ENCODE peak calls at places on chromosomes 3 and 15, in four cellular contexts. M is neuronal stem cell, X is heart right ventricle, U is astrocyte. I is an unnamed sample.

GRCh38 chr3:192130534-192131132 is 596.7 kb downstream of the FGF12 start:
- DNase-seq in M (peak; percentile 3), X (peak; percentile 34), U (peak; percentile 33), I (no peak)

GRCh38 chr3:187130346-187131066 is 8.8 kb downstream of the RPL39L start:
- DNase-seq in M (no peak), X (no peak), U (peak; percentile 67), I (no peak)

GRCh38 chr3:178146406-178146831 is 389.8 kb upstream of the KCNMB2 start:
- DNase-seq in M (peak; percentile 35), X (no peak), U (peak; percentile 10), I (no peak)

GRCh38 chr15:71921191-71921590 is 110.8 kb downstream of the NR2E3 start:
- DNase-seq in M (no peak), X (no peak), U (no peak), I (no peak)

GRCh38 chr3:148791296-148791695 is 36.3 kb upstream of the CPB1 start:
- DNase-seq in M (peak; percentile 12), X (peak; percentile 27), U (peak; percentile 23), I (no peak)

GRCh38 chr15:74789741-74790079 is 7.8 kb downstream of the CSK start:
- DNase-seq in M (no peak), X (no peak), U (no peak), I (no peak)

GRCh38 chr3:138359549-138360271 is 11.3 kb downstream of the MRAS start:
- DNase-seq in M (no peak), X (no peak), U (no peak), I (no peak)

GRCh38 chr15:57509121-57509520 is 82.6 kb upstream of the MYZAP start:
- DNase-seq in M (peak; percentile 47), X (no peak), U (no peak), I (no peak)

GRCh38 chr3:34102290-34102689 is 303.9 kb downstream of the PDCD6IP start:
- DNase-seq in M (no peak), X (no peak), U (no peak), I (no peak)

GRCh38 chr3:127158614-127159221 is 34.2 kb upstream of the PRR23E start:
- DNase-seq in M (peak; percentile 81), X (no peak), U (no peak), I (peak; percentile 45)

GRCh38 chr3:140630366-140630765 is 47.5 kb upstream of the TRIM42 start:
- DNase-seq in M (no peak), X (no peak), U (no peak), I (no peak)

GRCh38 chr3:111326144-111326995 is 215.6 kb upstream of the CD96 start:
- DNase-seq in M (no peak), X (no peak), U (peak; percentile 76), I (no peak)

GRCh38 chr3:101533603-101533968 is 20.6 kb upstream of the SENP7 start:
- DNase-seq in M (no peak), X (no peak), U (peak; percentile 62), I (no peak)

GRCh38 chr3:41863024-41863423 is 98.9 kb downstream of the ULK4 start:
- DNase-seq in M (no peak), X (no peak), U (no peak), I (no peak)

GRCh38 chr3:138509586-138509985 is 75.2 kb downstream of the ESYT3 start:
- DNase-seq in M (no peak), X (no peak), U (peak; percentile 1), I (no peak)

GRCh38 chr3:185236969-185237368 is 16.9 kb downstream of the EHHADH start:
- DNase-seq in M (no peak), X (no peak), U (no peak), I (no peak)
- H3K9me3 ChIP-seq in M (no peaks in the 10 kb centered on the region), X (peaks cover 66% of the 10 kb centered on the region), U (no peaks in the 10 kb centered on the region), I (no peaks in the 10 kb centered on the region)

GRCh38 chr15:41078125-41078524 is 38.0 kb downstream of the INO80 start:
- DNase-seq in M (no peak), X (no peak), U (no peak), I (no peak)

GRCh38 chr15:41085029-41085428 is 31.1 kb downstream of the INO80 start:
- DNase-seq in M (no peak), X (no peak), U (no peak), I (no peak)

GRCh38 chr15:41079717-41080116 is 36.4 kb downstream of the INO80 start:
- DNase-seq in M (no peak), X (no peak), U (peak; percentile 64), I (no peak)

GRCh38 chr15:41080144-41080543 is 35.9 kb downstream of the INO80 start:
- DNase-seq in M (no peak), X (no peak), U (no peak), I (no peak)
- H3K36me3 ChIP-seq in M (peaks cover 17% of the 10 kb centered on the region), X (peaks cover 60% of the 10 kb centered on the region), U (peaks cover 48% of the 10 kb centered on the region), I (peaks cover 3% of the 10 kb centered on the region)

GRCh38 chr15:31347067-31347975 is 20.7 kb downstream of the KLF13 start:
- DNase-seq in M (no peak), X (no peak), U (no peak), I (no peak)
- H3K4me1 ChIP-seq in M (peaks cover 6% of the 10 kb centered on the region), X (peaks cover 100% of the 10 kb centered on the region), U (peaks cover 7% of the 10 kb centered on the region), I (no peaks in the 10 kb centered on the region)

GRCh38 chr3:26452363-26452762 is 170.2 kb upstream of the LRRC3B start:
- DNase-seq in M (no peak), X (no peak), U (no peak), I (no peak)
- H3K9me3 ChIP-seq in M (no peaks in the 10 kb centered on the region), X (no peaks in the 10 kb centered on the region), U (no peaks in the 10 kb centered on the region), I (peaks cover 1% of the 10 kb centered on the region)

GRCh38 chr3:196931828-196932587 is 10.3 kb downstream of the NCBP2 start:
- DNase-seq in M (no peak), X (no peak), U (no peak), I (no peak)

GRCh38 chr3:196931157-196931556 is 11.2 kb downstream of the NCBP2 start:
- DNase-seq in M (no peak), X (no peak), U (no peak), I (no peak)

GRCh38 chr3:196936288-196936687 is 6.0 kb downstream of the NCBP2 start:
- DNase-seq in M (no peak), X (no peak), U (no peak), I (no peak)

GRCh38 chr3:196927571-196928453 is 14.5 kb downstream of the NCBP2 start:
- DNase-seq in M (no peak), X (no peak), U (no peak), I (no peak)

GRCh38 chr3:196932600-196932999 is 9.7 kb downstream of the NCBP2 start:
- DNase-seq in M (no peak), X (no peak), U (no peak), I (no peak)
- H3K36me3 ChIP-seq in M (peaks cover 38% of the 10 kb centered on the region), X (peaks cover 49% of the 10 kb centered on the region), U (peaks cover 56% of the 10 kb centered on the region), I (peaks cover 14% of the 10 kb centered on the region)

GRCh38 chr3:124115965-124116364 is 124.0 kb upstream of the ROPN1 start:
- DNase-seq in M (no peak), X (no peak), U (no peak), I (no peak)

GRCh38 chr3:124119056-124119721 is 127.3 kb upstream of the ROPN1 start:
- DNase-seq in M (no peak), X (no peak), U (peak; percentile 86), I (no peak)

GRCh38 chr3:124117486-124117885 is 125.6 kb upstream of the ROPN1 start:
- DNase-seq in M (no peak), X (no peak), U (peak; percentile 82), I (no peak)

GRCh38 chr3:124115279-124115678 is 123.4 kb upstream of the ROPN1 start:
- DNase-seq in M (no peak), X (no peak), U (no peak), I (no peak)

GRCh38 chr3:124118397-124118796 is 126.5 kb upstream of the ROPN1 start:
- DNase-seq in M (no peak), X (no peak), U (no peak), I (no peak)
- H3K4me1 ChIP-seq in M (no peaks in the 10 kb centered on the region), X (peaks cover 50% of the 10 kb centered on the region), U (peaks cover 33% of the 10 kb centered on the region), I (peaks cover 24% of the 10 kb centered on the region)

GRCh38 chr15:25068696-25069095 is 113.9 kb downstream of the SNRPN start:
- DNase-seq in M (no peak), X (no peak), U (no peak), I (peak; percentile 32)

GRCh38 chr15:25065286-25065685 is 110.5 kb downstream of the SNRPN start:
- DNase-seq in M (no peak), X (no peak), U (no peak), I (no peak)

GRCh38 chr15:25066708-25067107 is 111.9 kb downstream of the SNRPN start:
- DNase-seq in M (no peak), X (no peak), U (no peak), I (peak; percentile 46)

GRCh38 chr15:25065876-25066275 is 111.1 kb downstream of the SNRPN start:
- DNase-seq in M (no peak), X (no peak), U (no peak), I (no peak)

GRCh38 chr15:25067725-25068309 is 113.0 kb downstream of the SNRPN start:
- DNase-seq in M (no peak), X (no peak), U (no peak), I (no peak)
- H3K9me3 ChIP-seq in M (peaks cover 100% of the 10 kb centered on the region), X (peaks cover 100% of the 10 kb centered on the region), U (peaks cover 100% of the 10 kb centered on the region), I (peaks cover 98% of the 10 kb centered on the region)